ENCODE peak calls at places on chromosomes 13 and 19, in seven cellular contexts. K is right lobe of liver, H is omental fat pad, P is hypothalamus, Y is HEK293T, W is GM23338, V is endothelial cell. X is an unnamed sample.

GRCh38 chr13:75507027-75508001 is 25.3 kb upstream of the TBC1D4 start:
- DNase-seq in K (no peak), H (no peak), P (no peak), Y (no peak), W (no peak), V (no peak), X (no peak)

GRCh38 chr13:77537302-77537919 is 1.9 kb downstream of the SCEL start:
- DNase-seq in K (no peak), H (no peak), P (no peak), Y (no peak), W (no peak), V (no peak), X (peak)

GRCh38 chr19:14943601-14944000 is 2.3 kb downstream of the OR7C2 start:
- DNase-seq in K (no peak), H (no peak), P (no peak), Y (no peak), W (no peak), V (no peak), X (peak)

GRCh38 chr13:45142440-45143345 is 22.4 kb downstream of the GTF2F2 start:
- DNase-seq in K (no peak), H (no peak), P (no peak), Y (no peak), W (no peak), V (no peak), X (peak)

GRCh38 chr19:23273022-23273593 is 22.9 kb upstream of the ZNF724 start:
- DNase-seq in K (no peak), H (no peak), P (no peak), Y (no peak), W (no peak), V (no peak), X (no peak)

GRCh38 chr13:51542358-51542972 is 41.8 kb upstream of the WDFY2 start:
- DNase-seq in K (no peak), H (no peak), P (no peak), Y (peak), W (peak), V (no peak), X (no peak)

GRCh38 chr13:47826481-47826880 is 174.6 kb downstream of the SUCLA2 start:
- DNase-seq in K (no peak), H (no peak), P (no peak), Y (no peak), W (no peak), V (no peak), X (peak)

GRCh38 chr13:109309625-109310363 is 476.6 kb downstream of the IRS2 start:
- DNase-seq in K (peak), H (no peak), P (no peak), Y (no peak), W (no peak), V (no peak), X (no peak)

GRCh38 chr19:3275583-3276340 is 51.3 kb downstream of the CELF5 start:
- DNase-seq in K (peak), H (peak), P (no peak), Y (peak), W (peak), V (peak), X (peak)

GRCh38 chr13:79183231-79183630 is 222.8 kb downstream of the RBM26 start:
- DNase-seq in K (no peak), H (no peak), P (no peak), Y (no peak), W (no peak), V (no peak), X (no peak)

GRCh38 chr19:18253716-18254115 is 20.5 kb downstream of the IQCN start:
- DNase-seq in K (no peak), H (no peak), P (no peak), Y (no peak), W (no peak), V (no peak), X (no peak)

GRCh38 chr19:58575183-58576041 is 2.3 kb upstream of the MZF1 start:
- DNase-seq in K (peak), H (peak), P (no peak), Y (peak), W (peak), V (peak), X (peak)

GRCh38 chr13:21973437-21974125 is 302.7 kb downstream of the FGF9 start:
- DNase-seq in K (no peak), H (no peak), P (no peak), Y (no peak), W (peak), V (no peak), X (no peak)

GRCh38 chr19:495440-496332 is 600 bp upstream of the MADCAM1 start:
- DNase-seq in K (no peak), H (no peak), P (no peak), Y (peak), W (peak), V (peak), X (no peak)

GRCh38 chr19:19115954-19116353 is 22.3 kb downstream of the TMEM161A start:
- DNase-seq in K (peak), H (no peak), P (no peak), Y (peak), W (peak), V (peak), X (peak)

GRCh38 chr19:44807162-44807561 is 1.7 kb upstream of the BCAM start:
- DNase-seq in K (peak), H (no peak), P (no peak), Y (no peak), W (peak), V (no peak), X (no peak)

X was measured in HCEC 1CT.